ENCODE peak calls at places on chromosomes 16 and 17, in four cellular contexts. F is stimulated activated CD4-positive, alpha-beta T cell treated with anti-CD3 and anti-CD28 coated beads, Interleukin-15, amount 100 ng/mL, for 48 hours; V is GM03348; J is NCI-H524. E is an unnamed sample.

GRCh38 chr17:30589431-30589830 is 112.2 kb downstream of the GOSR1 start:
- DNase-seq in F (no peak), V (no peak), J (no peak), E (no peak)

GRCh38 chr16:78437352-78437968 is 338.0 kb downstream of the WWOX start:
- DNase-seq in F (peak; percentile 20), V (peak; percentile 33), J (peak; percentile 49), E (peak; percentile 37)

GRCh38 chr16:30184430-30185140 is 1.2 kb downstream of the CORO1A start:
- DNase-seq in F (peak; percentile 14), V (no peak), J (no peak), E (peak; percentile 37)

GRCh38 chr16:81066700-81067099 is 10.3 kb downstream of the C16orf46 start:
- DNase-seq in F (no peak), V (no peak), J (no peak), E (no peak)

GRCh38 chr16:31498493-31498892 is 9.7 kb downstream of the RUSF1 start:
- DNase-seq in F (no peak), V (no peak), J (no peak), E (no peak)

GRCh38 chr16:81435567-81435966 is 9.0 kb upstream of the CMIP start:
- DNase-seq in F (no peak), V (no peak), J (no peak), E (no peak)

GRCh38 chr17:28372203-28372944 is 880 bp downstream of the SARM1 start:
- DNase-seq in F (no peak), V (peak; percentile 51), J (peak; percentile 60), E (peak; percentile 25)

GRCh38 chr16:65342231-65342866 is 220.5 kb upstream of the CDH11 start:
- DNase-seq in F (no peak), V (no peak), J (no peak), E (no peak)

GRCh38 chr17:292531-293382 is 59.9 kb downstream of the RPH3AL start:
- DNase-seq in F (no peak), V (no peak), J (no peak), E (no peak)

GRCh38 chr17:69141802-69142472 is at the start of gene ABCA6:
- DNase-seq in F (no peak), V (peak; percentile 21), J (no peak), E (no peak)

GRCh38 chr17:16349461-16349860 is 3.8 kb downstream of the CENPV start:
- DNase-seq in F (no peak), V (no peak), J (no peak), E (no peak)

GRCh38 chr17:9676742-9677387 is 31.5 kb downstream of the USP43 start:
- DNase-seq in F (peak; percentile 11), V (peak; percentile 18), J (no peak), E (no peak)

GRCh38 chr16:87085441-87085840 is 231.8 kb downstream of the C16orf95 start:
- DNase-seq in F (no peak), V (no peak), J (no peak), E (no peak)

GRCh38 chr16:14489460-14489859 is 140.6 kb downstream of the PARN start:
- DNase-seq in F (no peak), V (peak; percentile 23), J (peak; percentile 36), E (no peak)

GRCh38 chr16:1651509-1652342 is 26.4 kb upstream of the JPT2 start:
- DNase-seq in F (no peak), V (no peak), J (no peak), E (no peak)